ENCODE peak calls at places on chromosomes 12 and 14, in six cellular contexts. One of them, this sample, is unnamed.

GRCh38 chr14:79279645-79280399 is 931.5 kb downstream of the DIO2 start:
- DNase-seq in HT1080: peak
- DNase-seq in posterior cingulate gyrus: peak
- DNase-seq in iPS-NIHi11: no peak
- DNase-seq in anterior cingulate cortex: no peak
- DNase-seq in occipital lobe: no peak
- DNase-seq in this sample: peak

GRCh38 chr14:51304428-51304827 is 64.4 kb downstream of the TMX1 start:
- DNase-seq in posterior cingulate gyrus: no peak
- DNase-seq in iPS-NIHi11: no peak
- DNase-seq in occipital lobe: no peak
- DNase-seq in HT1080: peak
- DNase-seq in anterior cingulate cortex: no peak
- DNase-seq in this sample: no peak

GRCh38 chr14:55519473-55520080 is 60.4 kb upstream of the KTN1 start:
- DNase-seq in HT1080: no peak
- DNase-seq in occipital lobe: no peak
- DNase-seq in iPS-NIHi11: no peak
- DNase-seq in anterior cingulate cortex: no peak
- DNase-seq in posterior cingulate gyrus: no peak
- DNase-seq in this sample: no peak

GRCh38 chr12:53176750-53177149 is 3.8 kb upstream of the ZNF740 start:
- DNase-seq in posterior cingulate gyrus: no peak
- DNase-seq in occipital lobe: no peak
- DNase-seq in anterior cingulate cortex: no peak
- DNase-seq in HT1080: no peak
- DNase-seq in iPS-NIHi11: no peak
- DNase-seq in this sample: no peak

GRCh38 chr12:19428261-19428660 is 11.0 kb upstream of the AEBP2 start:
- DNase-seq in occipital lobe: no peak
- DNase-seq in iPS-NIHi11: no peak
- DNase-seq in anterior cingulate cortex: no peak
- DNase-seq in posterior cingulate gyrus: no peak
- DNase-seq in HT1080: no peak
- DNase-seq in this sample: no peak

GRCh38 chr14:38721822-38722431 is 381.1 kb downstream of the SEC23A start:
- DNase-seq in HT1080: peak
- DNase-seq in posterior cingulate gyrus: peak
- DNase-seq in anterior cingulate cortex: no peak
- DNase-seq in iPS-NIHi11: peak
- DNase-seq in occipital lobe: peak
- DNase-seq in this sample: peak

GRCh38 chr12:81809113-81809777 is 50.1 kb upstream of the PPFIA2 start:
- DNase-seq in anterior cingulate cortex: no peak
- DNase-seq in iPS-NIHi11: no peak
- DNase-seq in posterior cingulate gyrus: no peak
- DNase-seq in HT1080: no peak
- DNase-seq in occipital lobe: no peak
- DNase-seq in this sample: no peak

GRCh38 chr14:82710257-82710841 is 1176.7 kb upstream of the SEL1L start:
- DNase-seq in occipital lobe: no peak
- DNase-seq in HT1080: peak
- DNase-seq in posterior cingulate gyrus: peak
- DNase-seq in iPS-NIHi11: peak
- DNase-seq in anterior cingulate cortex: no peak
- DNase-seq in this sample: peak

GRCh38 chr12:54603173-54603814 is 14.8 kb upstream of the PPP1R1A start:
- DNase-seq in iPS-NIHi11: peak
- DNase-seq in posterior cingulate gyrus: peak
- DNase-seq in anterior cingulate cortex: no peak
- DNase-seq in HT1080: peak
- DNase-seq in occipital lobe: no peak
- DNase-seq in this sample: peak